ENCODE peak calls at places on chromosomes 6 and 20, in six cellular contexts. I is mucosa of descending colon, B is suprapubic skin, R is SK-N-SH, D is lung, K is psoas muscle. Q is an unnamed sample. For H3K4me1, the result is how much of the 10 kb centered on the place peaks cover.

GRCh38 chr20:47028487-47028886 is 133.8 kb downstream of the EYA2 start:
- DNase-seq in I (no peak), B (no peak), D (no peak), K (no peak), R (no peak), Q (no peak)

GRCh38 chr6:17705428-17705777 is 1.3 kb downstream of the NUP153 start:
- DNase-seq in I (no peak), B (no peak), R (peak), K (no peak), D (peak), Q (peak)

GRCh38 chr6:26284537-26285142 is 80.4 kb upstream of the BTN3A2 start:
- DNase-seq in K (peak), D (peak), R (no peak), I (peak), B (peak), Q (peak)

GRCh38 chr6:871503-871902 is 178.6 kb upstream of the EXOC2 start:
- DNase-seq in K (no peak), B (no peak), D (no peak), R (no peak), I (no peak), Q (no peak)

GRCh38 chr20:13029687-13030510 is 21.1 kb downstream of the SPTLC3 start:
- DNase-seq in D (peak), I (no peak), R (no peak), B (peak), K (no peak), Q (peak)

GRCh38 chr6:71309666-71310065 is 21.1 kb downstream of the OGFRL1 start:
- DNase-seq in B (no peak), D (no peak), K (no peak), R (no peak), I (no peak), Q (no peak)

GRCh38 chr6:113894712-113895674 is 37.8 kb downstream of the MARCKS start:
- DNase-seq in D (no peak), K (no peak), B (no peak), I (no peak), R (no peak), Q (no peak)

GRCh38 chr20:44730441-44730840 is 15.2 kb upstream of the KCNK15 start:
- DNase-seq in B (no peak), I (no peak), D (no peak), R (no peak), K (no peak), Q (no peak)

GRCh38 chr6:31007694-31008093 is 2.6 kb upstream of the MUC22 start:
- DNase-seq in D (no peak), K (no peak), I (no peak), B (no peak), R (no peak), Q (no peak)

GRCh38 chr6:16669227-16669626 is 92.0 kb downstream of the ATXN1 start:
- DNase-seq in K (no peak), R (no peak), I (peak), B (no peak), D (no peak), Q (no peak)

GRCh38 chr6:1326535-1327121 is 14.7 kb downstream of the FOXQ1 start:
- DNase-seq in K (no peak), B (no peak), D (no peak), I (no peak), R (no peak), Q (no peak)

GRCh38 chr6:108438918-108439317 is 121.8 kb upstream of the FOXO3 start:
- DNase-seq in R (no peak), B (no peak), I (no peak), D (no peak), K (no peak), Q (no peak)

GRCh38 chr6:78489874-78490273 is 377.5 kb upstream of the IRAK1BP1 start:
- DNase-seq in B (no peak), K (no peak), D (no peak), R (no peak), I (no peak), Q (no peak)

GRCh38 chr6:167410510-167410909 is 85.6 kb downstream of the TTLL2 start:
- DNase-seq in D (no peak), K (no peak), B (no peak), R (no peak), I (no peak), Q (no peak)

GRCh38 chr20:15637971-15638754 is 935.1 kb downstream of the KIF16B start:
- DNase-seq in D (no peak), K (no peak), I (no peak), B (no peak), R (no peak), Q (no peak)

GRCh38 chr6:149450679-149451360 is 34.0 kb downstream of the ZC3H12D start:
- DNase-seq in I (peak), K (peak), B (no peak), D (no peak), R (peak), Q (no peak)

GRCh38 chr20:41330343-41330720 is 10.3 kb upstream of the LPIN3 start:
- DNase-seq in R (no peak), B (no peak), D (no peak), K (no peak), I (no peak), Q (no peak)

GRCh38 chr20:15236812-15237211 is 899.4 kb upstream of the FLRT3 start:
- DNase-seq in D (no peak), I (peak), B (no peak), R (peak), K (no peak), Q (no peak)

GRCh38 chr6:111844376-111844775 is 28.9 kb downstream of the FYN start:
- DNase-seq in D (no peak), B (no peak), I (no peak), R (no peak), K (no peak), Q (no peak)

GRCh38 chr6:41967312-41968287 is 26.0 kb upstream of the CCND3 start:
- DNase-seq in K (no peak), D (peak), I (no peak), B (no peak), R (no peak), Q (no peak)

GRCh38 chr6:107075951-107076381 is 39.3 kb downstream of the BEND3 start:
- DNase-seq in K (no peak), R (no peak), I (no peak), B (no peak), D (no peak), Q (no peak)

GRCh38 chr6:153237670-153238069 is 106.6 kb upstream of the RGS17 start:
- DNase-seq in R (no peak), B (no peak), K (no peak), I (no peak), D (no peak), Q (no peak)

GRCh38 chr20:35893942-35894341 is 60.4 kb downstream of the SCAND1 start:
- DNase-seq in R (no peak), I (no peak), B (no peak), D (no peak), K (no peak), Q (no peak)

GRCh38 chr20:49591217-49591865 is 23.4 kb upstream of the PTGIS start:
- DNase-seq in R (no peak), D (no peak), B (no peak), K (no peak), I (no peak), Q (peak)

GRCh38 chr6:37175332-37176267 is 5.6 kb downstream of the PIM1 start:
- DNase-seq in I (no peak), R (no peak), K (no peak), D (no peak), B (no peak), Q (no peak)

GRCh38 chr20:58150772-58151171 is 77.7 kb downstream of the ANKRD60 start:
- DNase-seq in I (peak), K (no peak), D (no peak), B (no peak), R (no peak), Q (no peak)

GRCh38 chr20:21104466-21104761 is 1.7 kb downstream of the LINC00237 start:
- DNase-seq in B (no peak), I (no peak), K (no peak), R (peak), D (peak), Q (no peak)
- H3K4me3 ChIP-seq in B (no peak), I (no peak), K (no peak), R (no peak), D (no peak), Q (no peak)

DNA sequence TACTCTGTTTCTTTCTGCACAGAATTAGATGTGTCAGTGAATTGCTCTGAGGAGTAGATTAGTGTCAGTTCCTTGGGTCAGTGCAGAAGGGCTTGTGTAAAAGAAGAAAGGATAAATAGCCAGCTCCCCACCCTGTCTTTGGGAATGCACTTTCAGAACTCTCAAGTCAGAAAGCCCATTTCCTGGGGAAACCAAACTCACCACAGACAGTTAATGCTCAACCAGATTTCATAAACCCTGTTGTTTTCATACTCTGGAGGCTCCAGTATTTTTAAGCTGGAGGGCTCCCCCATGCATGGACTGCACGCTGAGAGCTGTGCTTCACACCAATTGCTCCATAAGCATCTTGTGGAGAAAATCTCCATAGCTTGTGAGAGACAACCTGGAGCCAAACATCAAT is 449.7 kb downstream of the CDH26 start:
- DNase-seq in K (no peak), I (no peak), B (no peak), R (no peak), D (no peak), Q (no peak)
- H3K4me1 ChIP-seq in K (under half), I (under half), B (under half), R (under half), D (under half), Q (under half)

GRCh38 chr20:3781153-3781910 is at the start of gene SPEF1:
- DNase-seq in I (peak), B (peak), R (peak), K (peak), D (peak), Q (peak)
- H3K4me3 ChIP-seq in I (no peak), B (peak), R (peak), K (peak), D (no peak), Q (no peak)

DNA sequence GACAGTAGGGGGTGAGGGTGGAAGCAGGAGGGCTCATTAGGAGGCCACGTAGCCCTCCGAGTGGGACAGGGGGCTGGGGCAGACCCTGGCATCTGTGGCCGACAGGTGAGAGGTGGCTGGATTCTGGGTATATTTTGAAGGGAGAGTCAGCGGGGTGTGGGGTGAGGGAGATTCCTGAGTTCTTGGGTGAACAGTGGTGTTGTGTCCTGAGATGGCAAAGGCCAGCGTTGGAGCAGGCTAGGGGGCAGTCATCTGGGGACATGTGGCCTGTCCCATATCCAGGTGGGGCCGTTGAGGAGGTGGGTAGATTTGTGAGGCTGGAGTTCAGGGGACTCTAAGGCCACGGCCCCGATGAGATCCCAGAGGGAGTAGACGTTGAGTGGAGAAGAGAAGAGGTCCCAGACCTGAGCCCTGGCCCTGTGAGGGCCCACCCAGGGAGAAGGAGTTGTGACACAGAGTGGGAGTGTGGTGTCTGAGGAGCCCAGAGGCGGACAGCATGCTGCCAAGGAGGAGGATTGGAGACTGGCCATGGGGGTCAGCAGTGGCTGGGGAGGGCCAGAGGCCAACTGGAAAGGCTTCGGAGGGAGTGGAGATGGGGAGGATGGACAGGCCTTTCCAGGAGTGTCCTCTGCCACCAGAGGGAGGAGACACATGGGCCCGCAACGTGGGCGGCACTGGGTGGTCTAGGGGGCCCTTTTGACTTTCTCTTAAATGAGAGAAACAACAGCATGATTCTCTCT is 19.6 kb downstream of the PACSIN1 start:
- DNase-seq in B (no peak), K (no peak), I (no peak), D (no peak), R (peak), Q (no peak)
- H3K4me1 ChIP-seq in B (under half), K (under half), I (under half), D (under half), R (under half), Q (under half)

GRCh38 chr20:60728705-60729104 is 523.4 kb upstream of the CDH4 start:
- DNase-seq in B (no peak), D (no peak), R (no peak), K (no peak), I (no peak), Q (no peak)
- H3K4me3 ChIP-seq in B (no peak), D (no peak), R (no peak), K (no peak), I (no peak), Q (no peak)

DNA sequence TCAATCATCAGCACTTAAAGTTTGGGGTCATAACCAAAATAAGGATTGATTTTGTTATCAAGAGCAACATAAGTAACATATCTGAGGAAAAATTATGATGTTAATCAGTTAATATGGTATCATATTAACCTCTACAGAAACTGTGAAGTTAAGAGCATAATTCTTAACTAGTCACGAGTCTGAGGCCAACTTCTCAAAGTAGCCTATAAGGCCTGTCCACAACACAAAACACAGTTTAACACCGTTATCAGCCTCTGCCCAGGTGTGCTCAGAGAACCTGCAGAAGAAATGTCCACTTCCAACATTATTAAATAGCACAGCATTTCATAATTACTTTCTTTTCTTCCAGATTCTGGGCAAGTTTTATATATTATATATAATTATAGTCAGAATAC is 1.1 kb downstream of the STX7 start:
- DNase-seq in K (no peak), R (no peak), B (no peak), I (no peak), D (no peak), Q (no peak)
- H3K4me1 ChIP-seq in K (under half), R (under half), B (under half), I (under half), D (under half), Q (under half)

DNA sequence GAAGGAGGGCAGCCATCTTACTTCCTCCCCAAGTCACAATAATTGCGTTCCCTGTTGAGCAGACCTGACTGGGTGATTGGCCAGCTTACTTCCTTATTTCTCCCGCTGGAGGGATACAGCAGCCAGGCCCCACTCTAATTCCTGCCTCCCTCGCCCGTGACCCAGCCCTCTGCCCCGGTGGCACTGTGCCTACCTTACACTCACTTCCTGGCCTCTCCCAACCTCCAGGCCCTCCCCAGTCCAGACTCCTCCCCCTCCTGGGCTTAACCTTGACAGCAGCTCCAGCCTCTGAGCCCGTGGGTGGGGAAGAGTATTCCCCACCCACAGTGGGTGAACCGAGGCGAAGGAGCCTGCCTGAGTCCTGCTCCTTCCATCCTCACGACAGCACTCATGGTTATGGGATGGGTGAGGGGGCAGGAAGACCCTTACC is 3.0 kb downstream of the BAK1 start:
- DNase-seq in K (peak), R (no peak), D (peak), B (peak), I (peak), Q (peak)
- H3K4me3 ChIP-seq in K (no peak), R (no peak), D (no peak), B (peak), I (no peak), Q (no peak)

GRCh38 chr6:29559524-29560287 is at the start of gene UBD:
- DNase-seq in R (no peak), I (no peak), D (no peak), B (no peak), K (no peak), Q (no peak)
- H3K4me1 ChIP-seq in R (under half), I (under half), D (under half), B (under half), K (under half), Q (under half)

DNA sequence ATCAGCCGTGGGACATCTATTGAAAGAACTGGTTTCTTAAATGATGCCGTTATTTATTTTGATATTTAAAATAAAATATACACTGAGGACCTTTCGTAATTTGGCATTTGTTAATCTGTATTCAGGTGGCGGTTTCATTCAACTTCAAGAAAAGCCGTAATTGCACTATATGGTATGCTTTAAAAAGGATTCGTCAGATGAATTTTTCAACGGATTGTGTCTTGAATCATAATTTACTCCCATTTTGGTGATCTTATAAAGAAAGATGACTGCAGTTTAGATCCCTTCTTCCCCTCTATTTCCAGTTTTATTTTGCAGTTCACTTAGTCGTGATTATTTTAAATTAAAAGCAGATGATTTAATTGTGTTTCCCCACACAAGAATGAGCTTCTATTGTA is 761 bp downstream of the KLHL32 start:
- DNase-seq in I (no peak), R (no peak), B (no peak), D (no peak), K (no peak), Q (no peak)
- H3K4me3 ChIP-seq in I (no peak), R (no peak), B (peak), D (no peak), K (peak), Q (peak)

DNA sequence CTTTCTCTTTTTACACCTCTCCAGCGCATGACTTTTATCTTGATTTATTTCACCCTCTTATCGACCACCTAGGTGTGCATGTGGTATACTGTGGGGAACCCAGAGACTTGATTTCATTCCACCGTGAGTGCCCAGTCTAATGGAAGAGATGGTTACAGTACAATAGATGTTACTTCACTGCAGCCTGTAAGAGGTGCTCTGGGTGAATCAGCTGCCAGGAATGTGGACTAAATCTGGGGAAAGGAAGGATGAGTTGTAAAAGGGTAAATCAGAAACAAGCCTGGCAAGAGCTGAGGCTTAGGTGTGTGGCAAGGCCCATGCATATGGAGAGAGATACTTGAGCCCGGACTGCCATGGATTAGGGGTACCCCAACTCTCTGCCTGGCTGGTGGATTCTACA is 7.4 kb downstream of the STK35 start:
- DNase-seq in I (no peak), B (no peak), R (no peak), K (no peak), D (no peak), Q (peak)
- H3K4me1 ChIP-seq in I (under half), B (half or more), R (under half), K (half or more), D (half or more), Q (half or more)

Q was measured in right atrium auricular region.